ENCODE peak calls at places on chromosome 21, in four cellular contexts. B, T, V and Q are unnamed samples.

GRCh38 chr21:45362077-45362747 is 42.8 kb upstream of the COL18A1 start:
- DNase-seq in T (no peak), V (no peak), B (no peak), Q (no peak)

GRCh38 chr21:33374080-33374873 is 28.9 kb upstream of the IFNGR2 start:
- DNase-seq in B (peak), V (peak), T (peak), Q (no peak)

GRCh38 chr21:15400905-15401304 is 328.9 kb upstream of the USP25 start:
- DNase-seq in T (no peak), B (no peak), V (peak), Q (no peak)

GRCh38 chr21:25329227-25329626 is 278.1 kb downstream of the MRPL39 start:
- DNase-seq in B (no peak), V (peak), T (no peak), Q (no peak)

GRCh38 chr21:32717851-32718316 is 9.9 kb downstream of the SYNJ1 start:
- DNase-seq in V (no peak), T (no peak), B (no peak), Q (no peak)

GRCh38 chr21:32940079-32941014 is 85.4 kb upstream of the OLIG2 start:
- DNase-seq in T (peak), B (peak), V (no peak), Q (peak)

GRCh38 chr21:45534591-45535331 is 7.5 kb downstream of the SLC19A1 start:
- DNase-seq in B (no peak), T (peak), V (no peak), Q (peak)

GRCh38 chr21:31599563-31599962 is 59.9 kb upstream of the SOD1 start:
- DNase-seq in T (no peak), B (no peak), V (no peak), Q (no peak)

GRCh38 chr21:35232545-35233176 is 183.6 kb upstream of the RUNX1 start:
- DNase-seq in B (no peak), V (peak), T (no peak), Q (no peak)

GRCh38 chr21:45552696-45553391 is 10.6 kb upstream of the SLC19A1 start:
- DNase-seq in B (no peak), T (no peak), V (no peak), Q (no peak)